ENCODE peak calls at places on chromosome 6, in five cellular contexts. One of them, this sample, is unnamed.

GRCh38 chr6:167795874-167796667 is 30.6 kb upstream of the AFDN start:
- DNase-seq in sigmoid colon: no peak
- DNase-seq in breast epithelium: peak; percentile 75
- DNase-seq in upper lobe of left lung: peak; percentile 82
- DNase-seq in GM12891: no peak
- DNase-seq in this sample: no peak

GRCh38 chr6:130453230-130453629 is 87.4 kb downstream of the TMEM200A start:
- DNase-seq in upper lobe of left lung: no peak
- DNase-seq in GM12891: no peak
- DNase-seq in sigmoid colon: no peak
- DNase-seq in breast epithelium: no peak
- DNase-seq in this sample: no peak

GRCh38 chr6:28673800-28674671 is 148.4 kb downstream of the GPX5 start:
- DNase-seq in sigmoid colon: no peak
- DNase-seq in upper lobe of left lung: peak; percentile 59
- DNase-seq in GM12891: peak; percentile 30
- DNase-seq in breast epithelium: no peak
- DNase-seq in this sample: peak; percentile 57

GRCh38 chr6:137767931-137768690 is 98.9 kb upstream of the TNFAIP3 start:
- DNase-seq in GM12891: no peak
- DNase-seq in breast epithelium: no peak
- DNase-seq in sigmoid colon: no peak
- DNase-seq in upper lobe of left lung: no peak
- DNase-seq in this sample: peak; percentile 79

GRCh38 chr6:89787660-89788338 is 31.8 kb downstream of the MDN1 start:
- DNase-seq in GM12891: no peak
- DNase-seq in upper lobe of left lung: no peak
- DNase-seq in breast epithelium: no peak
- DNase-seq in sigmoid colon: no peak
- DNase-seq in this sample: no peak

GRCh38 chr6:118584906-118585305 is 36.8 kb downstream of the PLN start:
- DNase-seq in GM12891: no peak
- DNase-seq in sigmoid colon: no peak
- DNase-seq in upper lobe of left lung: no peak
- DNase-seq in breast epithelium: no peak
- DNase-seq in this sample: no peak

GRCh38 chr6:75855047-75855446 is 106.0 kb downstream of the MYO6 start:
- DNase-seq in sigmoid colon: no peak
- DNase-seq in breast epithelium: no peak
- DNase-seq in upper lobe of left lung: no peak
- DNase-seq in GM12891: no peak
- DNase-seq in this sample: peak; percentile 33

GRCh38 chr6:167575201-167575696 is 250.4 kb downstream of the TTLL2 start:
- DNase-seq in upper lobe of left lung: no peak
- DNase-seq in breast epithelium: peak; percentile 39
- DNase-seq in GM12891: no peak
- DNase-seq in sigmoid colon: peak; percentile 52
- DNase-seq in this sample: no peak

GRCh38 chr6:108176281-108177089 is 10.7 kb downstream of the NR2E1 start:
- DNase-seq in GM12891: no peak
- DNase-seq in upper lobe of left lung: peak; percentile 75
- DNase-seq in breast epithelium: no peak
- DNase-seq in sigmoid colon: no peak
- DNase-seq in this sample: no peak

GRCh38 chr6:66423047-66423446 is 716.0 kb upstream of the EYS start:
- DNase-seq in breast epithelium: no peak
- DNase-seq in upper lobe of left lung: no peak
- DNase-seq in GM12891: no peak
- DNase-seq in sigmoid colon: no peak
- DNase-seq in this sample: no peak

GRCh38 chr6:100785982-100786381 is 95.1 kb downstream of the ASCC3 start:
- DNase-seq in sigmoid colon: no peak
- DNase-seq in upper lobe of left lung: no peak
- DNase-seq in GM12891: no peak
- DNase-seq in breast epithelium: no peak
- DNase-seq in this sample: no peak

GRCh38 chr6:151254451-151255081 is 14.8 kb downstream of the AKAP12 start:
- DNase-seq in upper lobe of left lung: no peak
- DNase-seq in breast epithelium: no peak
- DNase-seq in sigmoid colon: no peak
- DNase-seq in GM12891: no peak
- DNase-seq in this sample: no peak

GRCh38 chr6:48135352-48136084 is 24.5 kb upstream of the PTCHD4 start:
- DNase-seq in breast epithelium: no peak
- DNase-seq in sigmoid colon: no peak
- DNase-seq in upper lobe of left lung: no peak
- DNase-seq in GM12891: no peak
- DNase-seq in this sample: no peak

GRCh38 chr6:28896505-28897392 is 27.0 kb downstream of the TRIM27 start:
- DNase-seq in breast epithelium: no peak
- DNase-seq in upper lobe of left lung: peak; percentile 90
- DNase-seq in GM12891: no peak
- DNase-seq in sigmoid colon: peak; percentile 81
- DNase-seq in this sample: peak; percentile 68

GRCh38 chr6:24788031-24788665 is 10.6 kb downstream of the ARMH2 start:
- DNase-seq in sigmoid colon: no peak
- DNase-seq in GM12891: no peak
- DNase-seq in breast epithelium: no peak
- DNase-seq in upper lobe of left lung: no peak
- DNase-seq in this sample: no peak

GRCh38 chr6:112409311-112409710 is 62.2 kb downstream of the RFPL4B start:
- DNase-seq in GM12891: no peak
- DNase-seq in sigmoid colon: no peak
- DNase-seq in breast epithelium: no peak
- DNase-seq in upper lobe of left lung: no peak
- DNase-seq in this sample: no peak

GRCh38 chr6:113894712-113895674 is 37.8 kb downstream of the MARCKS start:
- DNase-seq in GM12891: no peak
- DNase-seq in sigmoid colon: no peak
- DNase-seq in upper lobe of left lung: no peak
- DNase-seq in breast epithelium: no peak
- DNase-seq in this sample: no peak

GRCh38 chr6:11315743-11316437 is 83.4 kb upstream of the NEDD9 start:
- DNase-seq in breast epithelium: no peak
- DNase-seq in GM12891: no peak
- DNase-seq in sigmoid colon: no peak
- DNase-seq in upper lobe of left lung: no peak
- DNase-seq in this sample: no peak

GRCh38 chr6:41965429-41966213 is 24.0 kb upstream of the CCND3 start:
- DNase-seq in upper lobe of left lung: no peak
- DNase-seq in sigmoid colon: peak; percentile 24
- DNase-seq in breast epithelium: no peak
- DNase-seq in GM12891: no peak
- DNase-seq in this sample: no peak

GRCh38 chr6:69105288-69105687 is 470.2 kb downstream of the ADGRB3 start:
- DNase-seq in GM12891: no peak
- DNase-seq in upper lobe of left lung: no peak
- DNase-seq in sigmoid colon: no peak
- DNase-seq in breast epithelium: no peak
- DNase-seq in this sample: no peak

GRCh38 chr6:115360602-115361325 is 699.9 kb downstream of the FRK start:
- DNase-seq in upper lobe of left lung: no peak
- DNase-seq in breast epithelium: no peak
- DNase-seq in GM12891: no peak
- DNase-seq in sigmoid colon: no peak
- DNase-seq in this sample: no peak
- TF ChIP-seq POLR2AphosphoS5 in upper lobe of left lung: no peak
- TF ChIP-seq POLR2AphosphoS5 in breast epithelium: no peak
- TF ChIP-seq POLR2AphosphoS5 in GM12891: no peak
- TF ChIP-seq POLR2AphosphoS5 in sigmoid colon: no peak
- TF ChIP-seq POLR2AphosphoS5 in this sample: no peak

DNA sequence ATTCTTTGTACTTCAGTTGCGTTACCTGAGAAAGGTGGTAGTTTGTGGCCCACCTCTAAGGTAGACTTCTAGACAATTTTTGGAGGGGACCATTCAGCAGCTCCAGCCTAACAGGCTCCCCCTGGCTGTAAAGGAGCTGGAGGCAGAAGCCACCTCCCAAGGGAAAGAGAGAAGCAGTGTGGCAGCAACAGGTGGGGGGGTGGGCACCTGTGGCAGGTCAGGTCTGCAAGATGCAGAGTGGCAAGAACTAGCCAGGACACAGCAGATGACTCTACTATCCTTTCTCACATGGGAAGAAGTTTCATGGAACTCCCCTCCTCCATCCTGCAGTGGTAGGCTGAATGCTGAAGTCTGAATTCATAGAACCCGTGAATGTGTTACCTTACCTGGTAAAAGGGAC is 148.3 kb upstream of the DTNBP1 start:
- DNase-seq in breast epithelium: no peak
- DNase-seq in sigmoid colon: no peak
- DNase-seq in GM12891: no peak
- DNase-seq in upper lobe of left lung: no peak
- DNase-seq in this sample: no peak
- TF ChIP-seq POLR2AphosphoS5 in breast epithelium: no peak
- TF ChIP-seq POLR2AphosphoS5 in sigmoid colon: no peak
- TF ChIP-seq POLR2AphosphoS5 in GM12891: no peak
- TF ChIP-seq POLR2AphosphoS5 in upper lobe of left lung: no peak
- TF ChIP-seq POLR2AphosphoS5 in this sample: no peak

GRCh38 chr6:117495425-117495824 is 13.0 kb downstream of the DCBLD1 start:
- DNase-seq in upper lobe of left lung: no peak
- DNase-seq in sigmoid colon: no peak
- DNase-seq in breast epithelium: no peak
- DNase-seq in GM12891: no peak
- DNase-seq in this sample: no peak

GRCh38 chr6:117495873-117496272 is 13.4 kb downstream of the DCBLD1 start:
- DNase-seq in upper lobe of left lung: no peak
- DNase-seq in breast epithelium: no peak
- DNase-seq in GM12891: no peak
- DNase-seq in sigmoid colon: no peak
- DNase-seq in this sample: no peak

GRCh38 chr6:117497237-117497636 is 14.8 kb downstream of the DCBLD1 start:
- DNase-seq in upper lobe of left lung: no peak
- DNase-seq in breast epithelium: no peak
- DNase-seq in sigmoid colon: no peak
- DNase-seq in GM12891: no peak
- DNase-seq in this sample: no peak

GRCh38 chr6:117496383-117496990 is 14.0 kb downstream of the DCBLD1 start:
- DNase-seq in breast epithelium: no peak
- DNase-seq in upper lobe of left lung: no peak
- DNase-seq in GM12891: no peak
- DNase-seq in sigmoid colon: no peak
- DNase-seq in this sample: no peak

DNA sequence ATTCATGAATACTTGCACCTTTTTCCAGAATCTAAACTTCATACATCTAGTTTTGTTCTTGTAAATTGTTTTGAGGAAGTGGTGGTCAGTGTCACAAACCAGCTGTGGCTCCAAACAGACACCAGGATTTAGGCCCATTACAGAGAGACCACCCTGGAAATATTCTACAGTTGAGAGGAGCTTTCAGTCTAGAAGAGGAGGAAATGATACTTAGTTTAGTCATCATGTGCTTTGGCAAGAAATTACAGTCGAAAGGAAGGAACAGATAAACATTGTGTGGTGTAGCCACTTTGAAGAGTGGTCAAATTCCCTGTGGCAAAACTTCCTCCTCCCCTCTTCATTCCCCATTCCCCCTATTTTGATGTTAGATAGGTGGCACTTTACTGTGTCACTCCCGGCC is 15.7 kb downstream of the DCBLD1 start:
- DNase-seq in sigmoid colon: no peak
- DNase-seq in GM12891: no peak
- DNase-seq in breast epithelium: no peak
- DNase-seq in upper lobe of left lung: no peak
- DNase-seq in this sample: no peak
- TF ChIP-seq POLR2AphosphoS5 in sigmoid colon: no peak
- TF ChIP-seq POLR2AphosphoS5 in GM12891: no peak
- TF ChIP-seq POLR2AphosphoS5 in breast epithelium: no peak
- TF ChIP-seq POLR2AphosphoS5 in upper lobe of left lung: no peak
- TF ChIP-seq POLR2AphosphoS5 in this sample: no peak

GRCh38 chr6:133923938-133924593 is 29.0 kb upstream of the TBPL1 start:
- DNase-seq in breast epithelium: no peak
- DNase-seq in upper lobe of left lung: no peak
- DNase-seq in sigmoid colon: peak; percentile 74
- DNase-seq in GM12891: no peak
- DNase-seq in this sample: peak; percentile 60
- TF ChIP-seq POLR2AphosphoS5 in breast epithelium: no peak
- TF ChIP-seq POLR2AphosphoS5 in upper lobe of left lung: no peak
- TF ChIP-seq POLR2AphosphoS5 in sigmoid colon: no peak
- TF ChIP-seq POLR2AphosphoS5 in GM12891: no peak
- TF ChIP-seq POLR2AphosphoS5 in this sample: no peak

GRCh38 chr6:170023620-170024521 is 267.0 kb downstream of the DLL1 start:
- DNase-seq in breast epithelium: no peak
- DNase-seq in GM12891: no peak
- DNase-seq in upper lobe of left lung: peak; percentile 86
- DNase-seq in sigmoid colon: peak; percentile 64
- DNase-seq in this sample: no peak

GRCh38 chr6:170025341-170026271 is 265.3 kb downstream of the DLL1 start:
- DNase-seq in breast epithelium: peak; percentile 50
- DNase-seq in upper lobe of left lung: peak; percentile 72
- DNase-seq in sigmoid colon: peak; percentile 67
- DNase-seq in GM12891: no peak
- DNase-seq in this sample: no peak

GRCh38 chr6:170026272-170027110 is 264.4 kb downstream of the DLL1 start:
- DNase-seq in breast epithelium: peak; percentile 74
- DNase-seq in upper lobe of left lung: peak; percentile 86
- DNase-seq in GM12891: no peak
- DNase-seq in sigmoid colon: peak; percentile 65
- DNase-seq in this sample: no peak

GRCh38 chr6:170022827-170023619 is 267.9 kb downstream of the DLL1 start:
- DNase-seq in GM12891: no peak
- DNase-seq in breast epithelium: peak; percentile 39
- DNase-seq in upper lobe of left lung: peak; percentile 86
- DNase-seq in sigmoid colon: peak; percentile 32
- DNase-seq in this sample: no peak

DNA sequence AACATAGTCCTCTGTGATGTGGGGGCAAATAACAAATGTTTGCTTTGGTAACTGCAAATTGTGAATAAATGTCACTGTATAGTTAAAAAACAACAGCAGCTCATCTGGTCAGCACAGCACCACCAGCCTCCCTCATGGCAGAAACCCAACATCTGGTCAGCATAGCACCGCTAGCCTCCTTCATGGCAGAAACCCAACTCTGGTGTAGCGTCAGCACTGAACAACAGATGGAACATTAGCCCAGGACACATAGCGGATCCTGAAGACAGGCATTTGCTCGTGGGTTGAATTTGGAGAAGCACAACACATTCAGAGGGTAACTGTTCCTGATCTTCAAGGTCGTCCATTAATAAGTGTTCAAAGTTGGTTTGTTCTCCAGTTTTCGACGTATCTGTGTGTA is 265.9 kb downstream of the DLL1 start:
- DNase-seq in GM12891: no peak
- DNase-seq in sigmoid colon: peak; percentile 94
- DNase-seq in breast epithelium: peak; percentile 48
- DNase-seq in upper lobe of left lung: no peak
- DNase-seq in this sample: no peak
- TF ChIP-seq POLR2AphosphoS5 in GM12891: no peak
- TF ChIP-seq POLR2AphosphoS5 in sigmoid colon: peak; percentile 32
- TF ChIP-seq POLR2AphosphoS5 in breast epithelium: no peak
- TF ChIP-seq POLR2AphosphoS5 in upper lobe of left lung: peak; percentile 29
- TF ChIP-seq POLR2AphosphoS5 in this sample: no peak

This sample was measured in HL-60.